ENCODE peak calls at places on chromosomes 16 and 17, in six cellular contexts. E is lower leg skin, H is stomach, V is sigmoid colon, G is uterus, B is A549. D is an unnamed sample.

GRCh38 chr16:3355589-3355988 is at the start of gene OR2C1:
- DNase-seq in E (no peak), B (no peak), V (no peak), H (no peak), G (no peak), D (no peak)

GRCh38 chr16:12538667-12539081 is 265.0 kb downstream of the CPPED1 start:
- DNase-seq in V (no peak), H (no peak), E (no peak), G (no peak), B (no peak), D (no peak)

GRCh38 chr17:40538019-40538935 is 27.0 kb downstream of the CCR7 start:
- DNase-seq in E (no peak), G (no peak), V (peak), H (no peak), B (no peak), D (no peak)

GRCh38 chr16:28494141-28494851 is at the start of gene APOBR:
- DNase-seq in V (no peak), H (peak), E (no peak), G (no peak), B (no peak), D (peak)

GRCh38 chr16:78105517-78105916 is 6.1 kb downstream of the WWOX start:
- DNase-seq in E (no peak), G (no peak), B (no peak), H (no peak), V (no peak), D (no peak)

GRCh38 chr17:39538875-39539274 is 68.8 kb downstream of the NEUROD2 start:
- DNase-seq in H (no peak), B (no peak), G (no peak), V (no peak), E (no peak), D (no peak)

GRCh38 chr16:67594956-67595355 is 32.6 kb downstream of the CTCF start:
- DNase-seq in G (peak), V (no peak), E (no peak), H (no peak), B (no peak), D (no peak)

GRCh38 chr17:38616361-38616760 is 10.6 kb upstream of the SRCIN1 start:
- DNase-seq in V (peak), G (no peak), E (no peak), B (no peak), H (no peak), D (no peak)

GRCh38 chr16:25097304-25097988 is 14.1 kb upstream of the LCMT1 start:
- DNase-seq in B (no peak), V (no peak), E (no peak), H (no peak), G (no peak), D (no peak)

GRCh38 chr17:28712037-28712704 is 483 bp upstream of the PROCA1 start:
- DNase-seq in V (no peak), B (no peak), G (peak), H (no peak), E (peak), D (peak)

GRCh38 chr17:64632193-64632592 is 29.9 kb downstream of the SMURF2 start:
- DNase-seq in H (no peak), V (no peak), B (no peak), E (no peak), G (no peak), D (no peak)

GRCh38 chr16:27925612-27926011 is 137.9 kb downstream of the GSG1L start:
- DNase-seq in B (no peak), G (no peak), V (no peak), E (no peak), H (no peak), D (no peak)

GRCh38 chr17:43467981-43468541 is 15.7 kb upstream of the DHX8 start:
- DNase-seq in B (no peak), G (peak), E (no peak), V (peak), H (no peak), D (no peak)

GRCh38 chr17:29579866-29580771 is 9.3 kb downstream of the GIT1 start:
- DNase-seq in V (peak), G (peak), B (peak), E (peak), H (peak), D (peak)

GRCh38 chr16:67563708-67564468 is 1.6 kb downstream of the CTCF start:
- DNase-seq in G (peak), V (peak), H (peak), B (peak), E (peak), D (peak)

GRCh38 chr17:7307686-7308624 is 527 bp downstream of the EIF5A start:
- DNase-seq in V (no peak), G (peak), B (peak), E (no peak), H (peak), D (peak)
- TF ChIP-seq POLR2A in V (no peak), G (no peak), B (no peak), E (no peak), H (no peak), D (no peak)

GRCh38 chr17:68420065-68420847 is 37.0 kb downstream of the WIPI1 start:
- DNase-seq in G (no peak), V (no peak), E (peak), H (no peak), B (no peak), D (no peak)

GRCh38 chr17:68422821-68423220 is 34.5 kb downstream of the WIPI1 start:
- DNase-seq in E (peak), V (no peak), B (no peak), G (no peak), H (no peak), D (no peak)

GRCh38 chr17:68423251-68423650 is 34.0 kb downstream of the WIPI1 start:
- DNase-seq in V (no peak), B (no peak), H (no peak), G (no peak), E (peak), D (no peak)

GRCh38 chr17:68418876-68419275 is 38.4 kb downstream of the WIPI1 start:
- DNase-seq in H (no peak), V (no peak), G (no peak), E (no peak), B (no peak), D (no peak)

GRCh38 chr17:68421486-68421885 is 35.8 kb downstream of the WIPI1 start:
- DNase-seq in V (no peak), E (peak), H (no peak), B (no peak), G (no peak), D (no peak)
- TF ChIP-seq POLR2A in V (no peak), E (no peak), H (no peak), B (no peak), G (no peak), D (no peak)

DNA sequence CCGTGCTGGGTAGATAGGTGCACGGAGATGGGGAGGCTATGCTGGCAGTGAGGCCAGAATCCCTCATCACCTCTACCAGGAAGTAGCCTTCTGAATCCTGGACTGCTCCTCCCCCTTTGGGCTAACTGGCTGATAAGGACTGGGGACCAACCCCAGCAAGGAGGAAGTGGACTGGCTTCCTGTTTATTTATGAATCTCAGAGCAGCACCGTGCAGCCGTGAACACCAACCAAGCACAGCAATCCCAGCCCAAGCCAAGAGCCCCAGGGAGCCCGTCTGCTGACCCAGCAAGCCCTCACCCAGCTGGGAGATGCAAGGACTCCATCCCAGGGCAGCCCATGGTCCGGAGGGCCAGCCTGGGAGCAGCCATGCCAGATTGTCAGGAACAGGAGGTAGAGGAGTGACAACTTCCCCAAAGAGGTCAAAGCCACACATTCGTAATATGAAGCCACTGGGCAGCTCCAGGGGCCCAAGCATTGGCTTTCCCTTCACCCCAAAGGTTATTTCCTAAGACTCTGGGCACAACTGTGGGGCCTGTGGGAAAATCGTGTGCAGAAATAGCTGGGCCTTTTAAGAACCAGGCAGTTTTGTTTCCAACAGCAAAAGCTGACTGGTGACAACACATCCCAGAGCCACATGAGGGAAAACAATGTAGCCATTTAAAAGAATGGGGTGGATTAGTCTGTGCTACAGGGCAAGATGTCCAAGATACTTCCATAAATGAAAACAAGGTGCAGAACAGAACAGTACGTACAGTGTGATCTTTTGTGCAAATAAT is 23.9 kb downstream of the PHB1 start:
- DNase-seq in E (peak), G (no peak), H (peak), B (no peak), V (no peak), D (peak)
- TF ChIP-seq POLR2A in E (no peak), G (no peak), H (no peak), B (no peak), V (no peak), D (no peak)

GRCh38 chr17:75876938-75877751 is 1.2 kb downstream of the TRIM47 start:
- DNase-seq in G (peak), H (peak), V (peak), E (peak), B (peak), D (no peak)
- TF ChIP-seq POLR2A in G (peak), H (no peak), V (no peak), E (no peak), B (no peak), D (no peak)

GRCh38 chr16:1459967-1460366 is 14.9 kb downstream of the CLCN7 start:
- DNase-seq in B (no peak), E (no peak), G (no peak), H (no peak), V (no peak), D (no peak)

GRCh38 chr16:1458336-1458976 is 14.1 kb upstream of the CCDC154 start:
- DNase-seq in B (no peak), V (no peak), G (no peak), E (no peak), H (no peak), D (no peak)

GRCh38 chr16:1457489-1458245 is 13.3 kb upstream of the CCDC154 start:
- DNase-seq in V (no peak), G (no peak), H (no peak), B (no peak), E (no peak), D (no peak)

GRCh38 chr16:1460602-1461138 is 14.2 kb downstream of the CLCN7 start:
- DNase-seq in G (no peak), V (no peak), E (no peak), B (no peak), H (no peak), D (no peak)

GRCh38 chr16:1458977-1459341 is 14.6 kb upstream of the CCDC154 start:
- DNase-seq in G (no peak), B (no peak), H (no peak), E (no peak), V (no peak), D (no peak)
- TF ChIP-seq POLR2A in G (no peak), B (no peak), H (no peak), E (no peak), V (no peak), D (no peak)

DNA sequence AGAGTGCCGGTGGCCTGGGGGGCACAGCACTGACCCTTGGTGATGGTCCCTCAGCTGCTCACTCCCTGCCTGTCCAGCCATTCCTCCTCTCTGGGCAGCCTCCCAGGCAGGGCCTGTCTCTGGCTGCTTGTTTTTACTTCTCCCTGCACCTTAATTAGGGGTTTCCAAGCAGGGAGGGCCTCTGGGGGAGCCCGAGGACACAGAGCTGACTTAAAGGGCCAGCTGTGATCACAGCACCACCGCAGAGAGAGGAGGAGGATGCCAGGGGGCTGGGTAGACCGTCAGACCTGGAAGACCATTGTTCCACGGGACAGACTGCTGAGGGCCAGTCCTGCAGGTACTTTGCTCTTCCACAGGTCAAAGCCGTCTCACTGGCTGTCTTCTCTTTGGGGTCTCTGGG is 1.2 kb upstream of the DPH1 start:
- DNase-seq in G (no peak), H (no peak), B (no peak), E (no peak), V (no peak), D (no peak)
- TF ChIP-seq POLR2A in G (no peak), H (no peak), B (no peak), E (no peak), V (no peak), D (no peak)

GRCh38 chr16:8622315-8622656 is 788 bp downstream of the METTL22 start:
- DNase-seq in E (no peak), V (no peak), H (no peak), B (no peak), G (no peak), D (no peak)

GRCh38 chr16:8621221-8621571 is 302 bp upstream of the METTL22 start:
- DNase-seq in H (no peak), E (no peak), G (no peak), V (no peak), B (no peak), D (no peak)

GRCh38 chr16:8621572-8622314 is at the start of gene METTL22:
- DNase-seq in B (peak), E (peak), H (peak), G (peak), V (peak), D (peak)

GRCh38 chr16:8620535-8620934 is 963 bp upstream of the METTL22 start:
- DNase-seq in V (no peak), G (no peak), E (no peak), H (no peak), B (no peak), D (no peak)

DNA sequence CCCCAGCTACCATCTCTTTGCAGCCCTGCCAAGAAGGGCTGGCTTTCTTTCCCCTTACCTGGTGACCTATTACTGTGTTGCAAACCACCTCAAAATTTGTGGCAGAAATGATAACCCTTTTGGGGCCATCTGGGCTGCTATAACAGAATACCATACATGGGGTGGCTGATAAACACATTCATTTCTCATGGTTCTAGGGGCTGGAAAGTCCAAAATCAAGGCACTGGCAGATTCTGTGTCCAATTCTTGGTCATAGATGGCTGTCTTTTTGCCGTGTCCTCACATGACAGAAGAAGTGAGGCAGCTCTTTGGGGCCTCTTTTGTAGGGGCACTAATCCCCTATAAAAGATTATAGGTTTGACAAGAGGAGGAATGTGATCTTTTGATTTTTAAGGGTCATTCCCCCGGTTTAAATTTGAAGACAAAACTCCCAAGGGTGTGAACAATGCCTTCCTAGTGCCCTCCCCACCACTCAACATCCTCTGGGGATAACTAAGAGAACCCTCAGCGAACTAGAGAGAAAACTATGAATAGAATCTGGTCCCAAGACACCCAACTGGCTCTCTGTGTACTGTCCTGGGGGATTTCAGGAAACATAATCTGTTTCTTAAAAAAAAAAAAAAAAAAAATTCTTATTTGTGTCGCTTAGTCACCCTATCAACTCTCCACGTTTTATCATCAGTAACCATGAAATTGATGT is 1.7 kb upstream of the METTL22 start:
- DNase-seq in B (no peak), E (no peak), G (no peak), H (no peak), V (no peak), D (no peak)
- TF ChIP-seq POLR2A in B (no peak), E (no peak), G (no peak), H (no peak), V (no peak), D (no peak)

GRCh38 chr16:83854420-83854819 is 44.5 kb upstream of the MLYCD start:
- DNase-seq in E (no peak), G (no peak), V (no peak), H (no peak), B (no peak), D (no peak)

GRCh38 chr16:83849434-83849833 is 41.7 kb downstream of the HSBP1 start:
- DNase-seq in V (no peak), E (no peak), H (no peak), G (no peak), B (no peak), D (no peak)

GRCh38 chr16:83852774-83853173 is 45.0 kb downstream of the HSBP1 start:
- DNase-seq in B (no peak), V (no peak), H (no peak), E (no peak), G (no peak), D (no peak)

GRCh38 chr16:83853834-83854233 is 45.1 kb upstream of the MLYCD start:
- DNase-seq in E (no peak), B (no peak), V (no peak), H (no peak), G (no peak), D (no peak)

GRCh38 chr16:83851473-83851872 is 43.7 kb downstream of the HSBP1 start:
- DNase-seq in V (no peak), B (no peak), E (no peak), H (no peak), G (no peak), D (no peak)
- TF ChIP-seq POLR2A in V (no peak), B (no peak), E (no peak), H (no peak), G (no peak), D (no peak)

D was measured in erythroblast.